ENCODE peak calls at places on chromosomes 16 and 17, in ten cellular contexts. Q, S, X, N, B, F, R, G, D and A are unnamed samples.

GRCh38 chr16:78461496-78461938 is 362.1 kb downstream of the WWOX start:
- DNase-seq in Q (no peak), S (no peak), X (no peak), N (no peak), B (no peak), F (no peak), R (no peak), G (no peak), D (no peak), A (no peak)

GRCh38 chr16:80347900-80348299 is 192.9 kb upstream of the DYNLRB2 start:
- DNase-seq in Q (peak), S (no peak), X (no peak), N (no peak), B (no peak), F (no peak), R (no peak), G (peak), D (no peak), A (no peak)

GRCh38 chr17:17021194-17021863 is 20.9 kb upstream of the MPRIP start:
- DNase-seq in Q (peak), S (no peak), X (no peak), N (no peak), B (peak), F (no peak), R (no peak), G (no peak), D (peak), A (no peak)

GRCh38 chr17:34816806-34817205 is 144.5 kb downstream of the CCT6B start:
- DNase-seq in Q (no peak), S (no peak), X (no peak), N (no peak), B (no peak), F (no peak), R (no peak), G (no peak), D (no peak), A (no peak)

GRCh38 chr17:29623283-29623647 is 553 bp upstream of the CORO6 start:
- DNase-seq in Q (no peak), S (no peak), X (no peak), N (no peak), B (no peak), F (no peak), R (peak), G (no peak), D (no peak), A (no peak)

GRCh38 chr17:16352838-16353701 is at the start of gene CENPV:
- DNase-seq in Q (peak), S (peak), X (peak), N (no peak), B (peak), F (peak), R (peak), G (peak), D (no peak), A (no peak)

GRCh38 chr17:31444026-31444425 is 52.6 kb downstream of the RAB11FIP4 start:
- DNase-seq in Q (no peak), S (no peak), X (no peak), N (no peak), B (no peak), F (no peak), R (no peak), G (no peak), D (no peak), A (no peak)

GRCh38 chr17:34998205-34998604 is 17.9 kb downstream of the LIG3 start:
- DNase-seq in Q (peak), S (peak), X (peak), N (peak), B (peak), F (peak), R (peak), G (peak), D (no peak), A (no peak)

GRCh38 chr17:19771971-19772630 is 24.0 kb upstream of the ALDH3A1 start:
- DNase-seq in Q (no peak), S (no peak), X (no peak), N (no peak), B (no peak), F (no peak), R (no peak), G (no peak), D (no peak), A (no peak)

GRCh38 chr17:32518856-32519768 is 32.3 kb downstream of the CDK5R1 start:
- DNase-seq in Q (peak), S (peak), X (peak), N (no peak), B (no peak), F (no peak), R (peak), G (peak), D (peak), A (no peak)

GRCh38 chr16:9092963-9093477 is 1.6 kb downstream of the HAPSTR1 start:
- DNase-seq in Q (peak), S (no peak), X (peak), N (no peak), B (peak), F (no peak), R (peak), G (peak), D (no peak), A (no peak)

GRCh38 chr17:50607522-50607921 is 27.2 kb upstream of the ABCC3 start:
- DNase-seq in Q (no peak), S (no peak), X (no peak), N (no peak), B (no peak), F (no peak), R (no peak), G (no peak), D (no peak), A (no peak)

GRCh38 chr17:4516740-4517139 is 18.1 kb downstream of the SPNS2 start:
- DNase-seq in Q (no peak), S (no peak), X (no peak), N (no peak), B (no peak), F (no peak), R (no peak), G (no peak), D (no peak), A (no peak)

GRCh38 chr16:48231675-48232214 is 12.4 kb upstream of the LONP2 start:
- DNase-seq in Q (peak), S (peak), X (no peak), N (no peak), B (peak), F (peak), R (peak), G (peak), D (no peak), A (peak)

GRCh38 chr16:78648517-78648916 is 549.1 kb downstream of the WWOX start:
- DNase-seq in Q (peak), S (no peak), X (no peak), N (no peak), B (no peak), F (no peak), R (no peak), G (no peak), D (no peak), A (no peak)

GRCh38 chr17:71440513-71440912 is 680.3 kb upstream of the SOX9 start:
- DNase-seq in Q (no peak), S (no peak), X (no peak), N (no peak), B (no peak), F (no peak), R (no peak), G (no peak), D (no peak), A (no peak)

GRCh38 chr16:526181-527014 is 1.1 kb upstream of the CAPN15 start:
- DNase-seq in Q (peak), S (no peak), X (peak), N (no peak), B (peak), F (no peak), R (peak), G (no peak), D (no peak), A (no peak)

GRCh38 chr16:20385844-20386832 is 18.4 kb downstream of the PDILT start:
- DNase-seq in Q (peak), S (peak), X (peak), N (no peak), B (peak), F (peak), R (peak), G (peak), D (peak), A (peak)

GRCh38 chr17:46121841-46122485 is 71.3 kb downstream of the KANSL1 start:
- DNase-seq in Q (no peak), S (no peak), X (no peak), N (peak), B (no peak), F (no peak), R (no peak), G (no peak), D (no peak), A (no peak)

GRCh38 chr17:79273660-79274059 is 199.0 kb downstream of the ENGASE start:
- DNase-seq in Q (no peak), S (no peak), X (no peak), N (no peak), B (no peak), F (no peak), R (no peak), G (no peak), D (no peak), A (no peak)

GRCh38 chr17:65586899-65587298 is 25.5 kb upstream of the AXIN2 start:
- DNase-seq in Q (no peak), S (no peak), X (no peak), N (no peak), B (no peak), F (no peak), R (no peak), G (no peak), D (no peak), A (no peak)

GRCh38 chr17:44465276-44465675 is 37.9 kb downstream of the GPATCH8 start:
- DNase-seq in Q (no peak), S (no peak), X (no peak), N (no peak), B (no peak), F (no peak), R (no peak), G (no peak), D (no peak), A (no peak)

GRCh38 chr17:31900877-31901276 is 631 bp downstream of the UTP6 start:
- DNase-seq in Q (no peak), S (no peak), X (no peak), N (no peak), B (peak), F (no peak), R (peak), G (no peak), D (no peak), A (no peak)

GRCh38 chr16:51153275-51153991 is 2.4 kb upstream of the SALL1 start:
- DNase-seq in Q (no peak), S (no peak), X (no peak), N (no peak), B (no peak), F (no peak), R (peak), G (no peak), D (no peak), A (no peak)

GRCh38 chr17:61307905-61308886 is 91.4 kb upstream of the TBX2 start:
- DNase-seq in Q (no peak), S (no peak), X (no peak), N (no peak), B (no peak), F (no peak), R (peak), G (no peak), D (no peak), A (no peak)

GRCh38 chr17:57009737-57010445 is 32.0 kb downstream of the SCPEP1 start:
- DNase-seq in Q (peak), S (peak), X (no peak), N (peak), B (peak), F (peak), R (peak), G (peak), D (no peak), A (peak)

GRCh38 chr16:88063201-88063773 is 112.1 kb downstream of the BANP start:
- DNase-seq in Q (no peak), S (no peak), X (peak), N (no peak), B (no peak), F (peak), R (no peak), G (no peak), D (no peak), A (no peak)

GRCh38 chr17:14840616-14841231 is 424.4 kb downstream of the PMP22 start:
- DNase-seq in Q (no peak), S (no peak), X (no peak), N (no peak), B (no peak), F (no peak), R (no peak), G (no peak), D (no peak), A (no peak)

GRCh38 chr17:63832455-63832854 is 5.0 kb upstream of the FTSJ3 start:
- DNase-seq in Q (no peak), S (no peak), X (no peak), N (no peak), B (no peak), F (no peak), R (peak), G (no peak), D (no peak), A (no peak)

GRCh38 chr16:50925758-50926357 is 184.0 kb downstream of the CYLD start:
- DNase-seq in Q (no peak), S (no peak), X (no peak), N (no peak), B (no peak), F (no peak), R (no peak), G (no peak), D (no peak), A (no peak)

GRCh38 chr17:69269174-69269998 is 40.8 kb upstream of the ABCA10 start:
- DNase-seq in Q (no peak), S (no peak), X (no peak), N (no peak), B (no peak), F (no peak), R (no peak), G (peak), D (no peak), A (peak)

GRCh38 chr16:27526169-27526568 is 23.5 kb downstream of the GTF3C1 start:
- DNase-seq in Q (peak), S (no peak), X (no peak), N (no peak), B (peak), F (no peak), R (no peak), G (no peak), D (no peak), A (no peak)

GRCh38 chr17:72126575-72127486 is 6.0 kb downstream of the SOX9 start:
- DNase-seq in Q (peak), S (no peak), X (no peak), N (no peak), B (no peak), F (peak), R (no peak), G (no peak), D (no peak), A (no peak)

GRCh38 chr16:53913920-53914319 is 210.0 kb downstream of the FTO start:
- DNase-seq in Q (no peak), S (no peak), X (no peak), N (no peak), B (no peak), F (no peak), R (no peak), G (no peak), D (no peak), A (no peak)

GRCh38 chr16:70523621-70524405 is at the start of gene SF3B3:
- DNase-seq in Q (peak), S (no peak), X (peak), N (no peak), B (peak), F (no peak), R (peak), G (peak), D (peak), A (no peak)

GRCh38 chr17:50127661-50128361 is 2.1 kb downstream of the SAMD14 start:
- DNase-seq in Q (no peak), S (no peak), X (no peak), N (no peak), B (no peak), F (no peak), R (peak), G (peak), D (no peak), A (no peak)

DNA sequence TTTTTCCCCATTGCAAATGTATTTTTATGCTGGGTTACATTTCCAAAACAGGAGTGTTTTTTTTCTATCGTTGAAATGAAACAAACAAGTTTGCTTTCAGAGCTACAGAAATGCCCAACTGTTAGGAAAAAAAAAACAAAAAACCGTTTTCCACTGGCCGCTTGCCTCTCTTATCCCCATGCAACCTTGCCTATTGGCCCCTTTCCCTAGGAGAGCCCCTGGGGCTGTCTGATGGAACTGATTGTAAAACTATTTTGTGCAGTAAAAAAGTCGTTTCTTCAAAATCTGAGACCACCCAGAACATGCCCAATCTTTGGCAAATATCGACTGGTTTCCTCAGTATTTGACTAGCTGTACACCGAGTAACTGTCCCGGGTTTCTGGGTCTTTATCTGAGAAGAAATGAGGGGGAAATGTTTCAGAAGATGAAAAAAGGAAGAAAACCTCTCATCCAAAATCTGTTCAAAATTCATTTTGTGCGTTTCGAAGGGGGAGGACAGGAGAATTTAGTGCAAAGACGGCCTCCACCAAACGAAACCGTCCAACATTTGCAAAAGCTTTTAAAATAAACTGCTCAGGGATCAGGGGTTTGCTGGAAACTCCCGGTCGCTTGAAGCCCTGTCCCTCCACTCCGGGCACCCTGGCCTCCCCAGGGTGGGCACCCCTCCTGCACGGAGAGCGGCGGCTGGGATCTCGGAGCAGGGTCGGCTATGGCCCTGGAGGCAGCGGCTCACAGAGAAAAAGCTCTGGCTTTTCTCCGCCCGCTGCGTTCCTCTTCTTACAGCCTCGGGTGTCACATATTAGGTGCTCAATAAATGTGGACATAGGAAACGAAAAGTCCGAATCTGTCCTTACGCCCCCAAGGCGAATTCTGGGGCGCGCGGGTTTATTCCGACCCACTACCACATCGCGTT is 1.0 kb upstream of the GNAO1 start:
- DNase-seq in Q (no peak), S (no peak), X (no peak), N (no peak), B (no peak), F (no peak), R (peak), G (peak), D (no peak), A (no peak)
- H3K27ac ChIP-seq in Q (peak), S (no peak), X (peak), N (no peak), B (no peak), F (no peak), R (no peak), G (no peak), D (peak), A (no peak)

GRCh38 chr17:75922963-75923874 is 17.6 kb downstream of the FBF1 start:
- DNase-seq in Q (no peak), S (no peak), X (no peak), N (no peak), B (no peak), F (no peak), R (no peak), G (no peak), D (no peak), A (no peak)

GRCh38 chr17:75925103-75925502 is 15.7 kb downstream of the FBF1 start:
- DNase-seq in Q (no peak), S (no peak), X (no peak), N (no peak), B (no peak), F (no peak), R (no peak), G (no peak), D (no peak), A (no peak)

GRCh38 chr17:75931062-75931461 is 9.8 kb downstream of the FBF1 start:
- DNase-seq in Q (no peak), S (no peak), X (no peak), N (no peak), B (no peak), F (no peak), R (no peak), G (no peak), D (no peak), A (no peak)

GRCh38 chr17:75925912-75926311 is 14.9 kb downstream of the FBF1 start:
- DNase-seq in Q (no peak), S (no peak), X (no peak), N (no peak), B (no peak), F (no peak), R (no peak), G (no peak), D (no peak), A (no peak)

DNA sequence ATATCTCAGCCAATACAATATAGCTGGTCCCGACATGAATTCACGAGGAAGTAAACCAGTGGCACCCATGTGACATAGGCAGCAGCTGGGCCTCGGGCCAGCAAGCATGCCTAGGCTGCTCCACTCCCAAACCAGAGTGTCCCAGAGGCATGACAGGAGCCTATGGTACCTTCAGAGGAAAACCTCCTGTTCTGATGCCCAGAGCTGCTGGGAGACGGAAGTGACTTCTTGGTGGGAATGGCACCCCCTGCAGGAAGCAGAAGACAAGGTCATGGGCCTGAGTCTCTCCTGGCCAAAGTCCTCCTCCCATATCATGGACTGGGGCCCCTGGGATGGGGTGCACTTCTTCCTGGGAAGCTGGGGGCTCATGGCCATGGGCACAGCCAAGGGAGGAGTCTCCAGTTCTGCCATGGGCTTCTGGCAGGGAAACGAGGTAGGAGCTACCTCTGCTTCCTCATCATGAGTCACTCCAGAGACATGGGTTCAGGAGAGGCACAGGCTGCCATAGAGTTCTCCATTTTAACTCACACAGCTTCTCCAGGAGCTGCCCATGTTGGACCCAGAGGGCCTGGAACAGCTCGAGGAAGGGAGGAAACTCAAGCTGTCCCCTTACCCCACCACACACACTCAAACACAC is 13.4 kb downstream of the FBF1 start:
- DNase-seq in Q (peak), S (no peak), X (no peak), N (no peak), B (peak), F (peak), R (peak), G (no peak), D (no peak), A (no peak)
- TF ChIP-seq POLR2AphosphoS5 in Q (no peak), S (no peak), X (no peak), N (no peak), B (no peak), F (no peak), R (no peak), G (no peak), D (no peak), A (no peak)

GRCh38 chr16:81467072-81467471 is 22.5 kb downstream of the CMIP start:
- DNase-seq in Q (no peak), S (no peak), X (no peak), N (no peak), B (no peak), F (no peak), R (no peak), G (no peak), D (no peak), A (no peak)
- H3K27ac ChIP-seq in Q (peak), S (no peak), X (no peak), N (no peak), B (peak), F (no peak), R (peak), G (no peak), D (no peak), A (no peak)

GRCh38 chr16:4624015-4624826 is at the start of gene MGRN1:
- DNase-seq in Q (peak), S (peak), X (peak), N (peak), B (peak), F (peak), R (peak), G (peak), D (peak), A (peak)
- TF ChIP-seq POLR2AphosphoS5 in Q (no peak), S (no peak), X (no peak), N (peak), B (no peak), F (no peak), R (no peak), G (no peak), D (peak), A (peak)

DNA sequence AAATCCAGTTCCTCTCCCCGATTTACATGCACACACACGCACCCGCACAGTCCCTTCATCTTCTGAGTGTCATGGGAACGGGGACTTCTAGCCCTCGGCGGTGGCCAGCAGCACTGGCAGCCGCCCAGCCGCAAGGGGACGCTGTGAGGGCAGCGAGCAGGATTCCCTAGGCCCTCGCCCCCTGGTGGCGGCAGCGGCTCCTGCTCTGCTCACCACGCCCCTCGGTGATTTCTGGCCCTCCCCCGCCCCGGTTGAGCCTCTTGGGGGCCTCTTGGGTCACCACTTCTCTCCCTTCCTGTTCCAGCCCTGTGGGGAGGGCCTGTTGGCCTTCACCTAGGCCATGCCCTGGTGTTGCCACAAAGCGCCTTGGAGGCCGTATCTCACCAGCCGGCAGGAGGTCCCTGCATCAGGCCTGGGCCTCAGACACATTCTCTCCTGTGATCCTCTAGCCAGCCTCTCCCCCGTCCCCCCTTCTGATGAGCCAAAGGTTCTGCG is 75.2 kb upstream of the KSR1 start:
- DNase-seq in Q (peak), S (peak), X (peak), N (peak), B (peak), F (peak), R (peak), G (peak), D (no peak), A (no peak)
- H3K27ac ChIP-seq in Q (no peak), S (no peak), X (no peak), N (no peak), B (peak), F (no peak), R (no peak), G (peak), D (no peak), A (no peak)

GRCh38 chr16:85333744-85334640 is 221.7 kb upstream of the CIBAR2 start:
- DNase-seq in Q (no peak), S (no peak), X (no peak), N (no peak), B (no peak), F (no peak), R (no peak), G (no peak), D (no peak), A (no peak)
- TF ChIP-seq POLR2AphosphoS5 in Q (no peak), S (no peak), X (no peak), N (no peak), B (no peak), F (no peak), R (no peak), G (no peak), D (no peak), A (no peak)